ENCODE peak calls at places on chromosomes 5 and 9, in four cellular contexts. O is ecto neural progenitor cell, D is non-pigmented ciliary epithelial cell, A is activated T-cell treated with anti-CD3 and anti-CD28 coated beads for 4 hours. Y is an unnamed sample.

GRCh38 chr9:121393318-121393717 is 23.3 kb upstream of the STOM start:
- DNase-seq in O (no peak), D (no peak), A (no peak), Y (no peak)

GRCh38 chr5:77896338-77896737 is 120.2 kb upstream of the TBCA start:
- DNase-seq in O (no peak), D (no peak), A (no peak), Y (no peak)

GRCh38 chr9:693460-694390 is 147.8 kb upstream of the DMRT1 start:
- DNase-seq in O (no peak), D (no peak), A (no peak), Y (no peak)

GRCh38 chr5:74372051-74372450 is 268.5 kb downstream of the ENC1 start:
- DNase-seq in O (peak), D (no peak), A (no peak), Y (no peak)

GRCh38 chr9:91458905-91459304 is 35.3 kb upstream of the NFIL3 start:
- DNase-seq in O (no peak), D (no peak), A (no peak), Y (no peak)

GRCh38 chr5:139636207-139636792 is 11.8 kb upstream of the CXXC5 start:
- DNase-seq in O (no peak), D (no peak), A (no peak), Y (no peak)

GRCh38 chr5:138354926-138355378 is 2.5 kb downstream of the KDM3B start:
- DNase-seq in O (no peak), D (peak), A (peak), Y (peak)

GRCh38 chr5:96629774-96630173 is 32.4 kb upstream of the CAST start:
- DNase-seq in O (no peak), D (peak), A (no peak), Y (peak)

GRCh38 chr5:6475626-6476312 is 27.1 kb downstream of the UBE2QL1 start:
- DNase-seq in O (peak), D (no peak), A (no peak), Y (no peak)

GRCh38 chr5:172722309-172722815 is 48.6 kb downstream of the DUSP1 start:
- DNase-seq in O (no peak), D (no peak), A (no peak), Y (no peak)

GRCh38 chr5:78905084-78905938 is 79.8 kb downstream of the ARSB start:
- DNase-seq in O (no peak), D (no peak), A (no peak), Y (no peak)

Y was measured in BJ.